ENCODE peak calls at places on chromosomes 16 and 17, in five cellular contexts. One of them, this sample, is unnamed.
A peak's percentile ranks its signal among the peaks of the same experiment; 100 is the strongest.

GRCh38 chr17:56034120-56034757 is 119.0 kb upstream of the ANKFN1 start:
- DNase-seq in A549: no peak
- DNase-seq in K562: no peak
- DNase-seq in SK-N-SH: no peak
- DNase-seq in GM12878: no peak
- DNase-seq in this sample: no peak

GRCh38 chr16:66026211-66026610 is 340.3 kb upstream of the CDH5 start:
- DNase-seq in A549: no peak
- DNase-seq in K562: peak; percentile 9
- DNase-seq in SK-N-SH: peak; percentile 61
- DNase-seq in GM12878: no peak
- DNase-seq in this sample: no peak

GRCh38 chr16:74298104-74298503 is 1.5 kb downstream of the PSMD7 start:
- DNase-seq in A549: no peak
- DNase-seq in K562: no peak
- DNase-seq in SK-N-SH: no peak
- DNase-seq in GM12878: no peak
- DNase-seq in this sample: no peak

GRCh38 chr16:15933781-15934180 is 15.6 kb upstream of the ABCC1 start:
- DNase-seq in A549: no peak
- DNase-seq in K562: no peak
- DNase-seq in SK-N-SH: no peak
- DNase-seq in GM12878: no peak
- DNase-seq in this sample: no peak

GRCh38 chr16:87970206-87970605 is 19.0 kb downstream of the BANP start:
- DNase-seq in A549: no peak
- DNase-seq in K562: no peak
- DNase-seq in SK-N-SH: no peak
- DNase-seq in GM12878: no peak
- DNase-seq in this sample: peak; percentile 69

GRCh38 chr17:39225308-39225973 is at the start of gene STAC2:
- DNase-seq in A549: no peak
- DNase-seq in K562: no peak
- DNase-seq in SK-N-SH: peak; percentile 58
- DNase-seq in GM12878: no peak
- DNase-seq in this sample: no peak

GRCh38 chr17:32111141-32111771 is 31.0 kb upstream of the RHOT1 start:
- DNase-seq in A549: no peak
- DNase-seq in K562: peak; percentile 87
- DNase-seq in SK-N-SH: peak; percentile 60
- DNase-seq in GM12878: no peak
- DNase-seq in this sample: peak; percentile 68

GRCh38 chr17:81582769-81583168 is 30.6 kb upstream of the FAAP100 start:
- DNase-seq in A549: no peak
- DNase-seq in K562: no peak
- DNase-seq in SK-N-SH: no peak
- DNase-seq in GM12878: no peak
- DNase-seq in this sample: no peak

GRCh38 chr16:68417711-68418301 is 30.5 kb downstream of the SMPD3 start:
- DNase-seq in A549: no peak
- DNase-seq in K562: peak; percentile 13
- DNase-seq in SK-N-SH: no peak
- DNase-seq in GM12878: peak; percentile 73
- DNase-seq in this sample: no peak

GRCh38 chr17:2194778-2195417 is 108.7 kb downstream of the SMG6 start:
- DNase-seq in A549: no peak
- DNase-seq in K562: no peak
- DNase-seq in SK-N-SH: no peak
- DNase-seq in GM12878: no peak
- DNase-seq in this sample: no peak

GRCh38 chr17:31917065-31917529 is 15.6 kb upstream of the UTP6 start:
- DNase-seq in A549: no peak
- DNase-seq in K562: no peak
- DNase-seq in SK-N-SH: no peak
- DNase-seq in GM12878: no peak
- DNase-seq in this sample: no peak

GRCh38 chr16:15757630-15758251 is 99.1 kb downstream of the MYH11 start:
- DNase-seq in A549: no peak
- DNase-seq in K562: peak; percentile 31
- DNase-seq in SK-N-SH: no peak
- DNase-seq in GM12878: no peak
- DNase-seq in this sample: no peak

GRCh38 chr16:4982056-4982867 is 24.1 kb downstream of the SEC14L5 start:
- DNase-seq in A549: no peak
- DNase-seq in K562: no peak
- DNase-seq in SK-N-SH: no peak
- DNase-seq in GM12878: no peak
- DNase-seq in this sample: no peak

GRCh38 chr17:37523715-37524219 is 34.1 kb downstream of the DUSP14 start:
- DNase-seq in A549: no peak
- DNase-seq in K562: no peak
- DNase-seq in SK-N-SH: no peak
- DNase-seq in GM12878: no peak
- DNase-seq in this sample: no peak

GRCh38 chr16:67165121-67166034 is 833 bp downstream of the HSF4 start:
- DNase-seq in A549: no peak
- DNase-seq in K562: no peak
- DNase-seq in SK-N-SH: no peak
- DNase-seq in GM12878: no peak
- DNase-seq in this sample: no peak

GRCh38 chr17:73901661-73902415 is 257.6 kb upstream of the SDK2 start:
- DNase-seq in A549: no peak
- DNase-seq in K562: no peak
- DNase-seq in SK-N-SH: no peak
- DNase-seq in GM12878: no peak
- DNase-seq in this sample: no peak

GRCh38 chr17:30433514-30433913 is 43.7 kb upstream of the GOSR1 start:
- DNase-seq in A549: peak; percentile 20
- DNase-seq in K562: peak; percentile 66
- DNase-seq in SK-N-SH: no peak
- DNase-seq in GM12878: no peak
- DNase-seq in this sample: peak; percentile 96

GRCh38 chr16:19115148-19116021 is 1.6 kb downstream of the ITPRIPL2 start:
- DNase-seq in A549: no peak
- DNase-seq in K562: no peak
- DNase-seq in SK-N-SH: peak; percentile 35
- DNase-seq in GM12878: no peak
- DNase-seq in this sample: no peak
- TF ChIP-seq RCOR1 in A549: no peak
- TF ChIP-seq RCOR1 in K562: no peak
- TF ChIP-seq RCOR1 in SK-N-SH: no peak
- TF ChIP-seq RCOR1 in GM12878: no peak
- TF ChIP-seq RCOR1 in this sample: no peak

GRCh38 chr17:77126519-77126918 is 14.2 kb upstream of the SEC14L1 start:
- DNase-seq in A549: no peak
- DNase-seq in K562: no peak
- DNase-seq in SK-N-SH: no peak
- DNase-seq in GM12878: no peak
- DNase-seq in this sample: no peak

GRCh38 chr17:77125432-77125901 is 15.3 kb upstream of the SEC14L1 start:
- DNase-seq in A549: peak; percentile 97
- DNase-seq in K562: no peak
- DNase-seq in SK-N-SH: no peak
- DNase-seq in GM12878: no peak
- DNase-seq in this sample: peak; percentile 91

GRCh38 chr17:77129568-77130301 is 11.0 kb upstream of the SEC14L1 start:
- DNase-seq in A549: no peak
- DNase-seq in K562: no peak
- DNase-seq in SK-N-SH: no peak
- DNase-seq in GM12878: no peak
- DNase-seq in this sample: peak; percentile 28

GRCh38 chr17:77128895-77129567 is 11.7 kb upstream of the SEC14L1 start:
- DNase-seq in A549: no peak
- DNase-seq in K562: no peak
- DNase-seq in SK-N-SH: no peak
- DNase-seq in GM12878: no peak
- DNase-seq in this sample: no peak

DNA sequence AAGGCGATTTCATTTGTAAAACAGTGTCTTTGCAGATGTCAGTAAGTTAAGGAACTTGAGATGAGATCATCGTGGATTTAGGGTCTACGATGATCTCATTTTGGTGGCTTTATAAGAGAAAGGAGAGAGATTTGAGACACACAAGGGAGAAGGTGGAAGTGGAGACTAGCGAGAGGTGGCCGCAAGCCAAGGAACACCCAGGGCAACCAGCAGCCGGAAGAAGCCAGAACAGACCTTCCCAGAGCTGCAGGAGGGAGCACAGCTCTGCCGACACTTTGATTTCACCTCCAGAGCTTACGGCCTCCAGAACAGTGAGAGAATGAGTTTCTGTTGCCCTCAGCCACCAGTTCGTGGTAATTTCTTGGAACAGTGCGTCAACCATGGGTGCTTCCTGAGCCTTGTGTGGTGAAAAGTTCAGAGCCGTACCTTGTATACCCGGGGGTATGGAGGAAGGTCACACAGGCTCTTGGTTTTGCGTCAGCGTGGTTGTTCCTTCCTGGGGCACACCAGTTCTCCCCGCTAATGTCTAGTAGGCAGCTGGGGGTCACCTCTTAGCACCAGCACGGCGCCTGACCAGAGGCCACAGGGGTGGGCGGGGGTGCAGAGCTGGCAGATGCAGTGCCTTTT is 12.9 kb upstream of the SEC14L1 start:
- DNase-seq in A549: no peak
- DNase-seq in K562: peak; percentile 51
- DNase-seq in SK-N-SH: no peak
- DNase-seq in GM12878: no peak
- DNase-seq in this sample: no peak
- TF ChIP-seq RCOR1 in A549: no peak
- TF ChIP-seq RCOR1 in K562: no peak
- TF ChIP-seq RCOR1 in SK-N-SH: no peak
- TF ChIP-seq RCOR1 in GM12878: no peak
- TF ChIP-seq RCOR1 in this sample: no peak

GRCh38 chr16:2946649-2947048 is 17.4 kb upstream of the KREMEN2 start:
- DNase-seq in A549: no peak
- DNase-seq in K562: no peak
- DNase-seq in SK-N-SH: no peak
- DNase-seq in GM12878: no peak
- DNase-seq in this sample: no peak
- TF ChIP-seq RCOR1 in A549: no peak
- TF ChIP-seq RCOR1 in K562: no peak
- TF ChIP-seq RCOR1 in SK-N-SH: no peak
- TF ChIP-seq RCOR1 in GM12878: no peak
- TF ChIP-seq RCOR1 in this sample: no peak

GRCh38 chr17:29155966-29156338 is 24.2 kb downstream of the MYO18A start:
- DNase-seq in A549: no peak
- DNase-seq in K562: no peak
- DNase-seq in SK-N-SH: no peak
- DNase-seq in GM12878: no peak
- DNase-seq in this sample: peak; percentile 68
- TF ChIP-seq RCOR1 in A549: no peak
- TF ChIP-seq RCOR1 in K562: no peak
- TF ChIP-seq RCOR1 in SK-N-SH: no peak
- TF ChIP-seq RCOR1 in GM12878: no peak
- TF ChIP-seq RCOR1 in this sample: no peak

This sample was measured in IMR-90.